ENCODE peak calls at places on chromosomes 11 and 22, in six cellular contexts. Y, R, P, E, N and D are unnamed samples.

GRCh38 chr22:49224243-49224642 is 603.4 kb downstream of the BRD1 start:
- DNase-seq in N (no peak), R (no peak), Y (no peak), P (no peak), E (no peak), D (no peak)

GRCh38 chr22:48780597-48781277 is 1046.9 kb downstream of the BRD1 start:
- DNase-seq in P (no peak), Y (no peak), E (no peak), R (no peak), N (no peak), D (no peak)

GRCh38 chr11:78907636-78908035 is 333.0 kb upstream of the NARS2 start:
- DNase-seq in E (peak), N (no peak), P (no peak), R (no peak), Y (no peak), D (no peak)

GRCh38 chr11:68960299-68961071 is 20.3 kb downstream of the MRGPRD start:
- DNase-seq in Y (no peak), R (no peak), N (peak), P (no peak), E (no peak), D (no peak)

GRCh38 chr11:21144556-21144955 is 475.2 kb downstream of the NELL1 start:
- DNase-seq in E (no peak), P (no peak), R (no peak), Y (no peak), N (no peak), D (no peak)

GRCh38 chr11:65911682-65912568 is 6.9 kb downstream of the C11orf68 start:
- DNase-seq in P (no peak), E (peak), R (peak), N (peak), Y (no peak), D (peak)

GRCh38 chr11:129115652-129116585 is 76.2 kb downstream of the ARHGAP32 start:
- DNase-seq in P (no peak), R (no peak), N (no peak), Y (no peak), E (no peak), D (no peak)

GRCh38 chr22:41034741-41035140 is 57.7 kb upstream of the EP300 start:
- DNase-seq in R (no peak), E (no peak), Y (no peak), N (no peak), P (no peak), D (no peak)